ENCODE peak calls at places on chromosomes 2 and 18, in nine cellular contexts. One of them, this sample, is unnamed.

GRCh38 chr2:8239402-8240127 is 442.3 kb upstream of the ID2 start:
- DNase-seq in A549: no peak
- DNase-seq in HepG2: no peak
- DNase-seq in PC-9: no peak
- DNase-seq in GM12865: peak; percentile 16
- DNase-seq in kidney epithelial cell: no peak
- DNase-seq in cardiac fibroblast: no peak
- DNase-seq in IMR-90: peak; percentile 6
- DNase-seq in Peyer's patch: no peak
- DNase-seq in this sample: no peak

GRCh38 chr18:59155140-59155539 is 15.5 kb downstream of the SEC11C start:
- DNase-seq in A549: no peak
- DNase-seq in HepG2: no peak
- DNase-seq in kidney epithelial cell: peak; percentile 58
- DNase-seq in GM12865: no peak
- DNase-seq in PC-9: no peak
- DNase-seq in cardiac fibroblast: peak; percentile 45
- DNase-seq in IMR-90: peak; percentile 95
- DNase-seq in Peyer's patch: no peak
- DNase-seq in this sample: peak; percentile 98

GRCh38 chr2:235740821-235741220 is 247.0 kb downstream of the AGAP1 start:
- DNase-seq in HepG2: peak; percentile 33
- DNase-seq in PC-9: peak; percentile 62
- DNase-seq in IMR-90: no peak
- DNase-seq in A549: peak; percentile 13
- DNase-seq in GM12865: no peak
- DNase-seq in kidney epithelial cell: no peak
- DNase-seq in cardiac fibroblast: no peak
- DNase-seq in Peyer's patch: no peak
- DNase-seq in this sample: no peak

GRCh38 chr2:75494137-75494769 is 66.5 kb downstream of the EVA1A start:
- DNase-seq in IMR-90: peak; percentile 5
- DNase-seq in PC-9: no peak
- DNase-seq in GM12865: no peak
- DNase-seq in cardiac fibroblast: peak; percentile 26
- DNase-seq in kidney epithelial cell: no peak
- DNase-seq in A549: no peak
- DNase-seq in HepG2: no peak
- DNase-seq in Peyer's patch: no peak
- DNase-seq in this sample: no peak

GRCh38 chr2:3338360-3338759 is 39.3 kb downstream of the EIPR1 start:
- DNase-seq in kidney epithelial cell: no peak
- DNase-seq in HepG2: no peak
- DNase-seq in A549: no peak
- DNase-seq in GM12865: no peak
- DNase-seq in Peyer's patch: no peak
- DNase-seq in IMR-90: no peak
- DNase-seq in cardiac fibroblast: no peak
- DNase-seq in PC-9: no peak
- DNase-seq in this sample: no peak

GRCh38 chr2:237791977-237792727 is 6.4 kb upstream of the RBM44 start:
- DNase-seq in GM12865: no peak
- DNase-seq in Peyer's patch: no peak
- DNase-seq in kidney epithelial cell: no peak
- DNase-seq in A549: no peak
- DNase-seq in PC-9: no peak
- DNase-seq in IMR-90: peak; percentile 5
- DNase-seq in HepG2: peak; percentile 77
- DNase-seq in cardiac fibroblast: peak; percentile 26
- DNase-seq in this sample: peak; percentile 10

GRCh38 chr2:43018179-43019024 is 208.0 kb downstream of the ZFP36L2 start:
- DNase-seq in IMR-90: peak; percentile 84
- DNase-seq in GM12865: no peak
- DNase-seq in A549: no peak
- DNase-seq in PC-9: peak; percentile 41
- DNase-seq in cardiac fibroblast: peak; percentile 87
- DNase-seq in Peyer's patch: peak; percentile 85
- DNase-seq in HepG2: peak; percentile 90
- DNase-seq in kidney epithelial cell: no peak
- DNase-seq in this sample: peak; percentile 39

GRCh38 chr2:130337735-130338325 is 4.9 kb upstream of the IMP4 start:
- DNase-seq in cardiac fibroblast: peak; percentile 75
- DNase-seq in HepG2: no peak
- DNase-seq in kidney epithelial cell: peak; percentile 56
- DNase-seq in PC-9: no peak
- DNase-seq in A549: no peak
- DNase-seq in GM12865: no peak
- DNase-seq in IMR-90: peak; percentile 92
- DNase-seq in Peyer's patch: no peak
- DNase-seq in this sample: no peak

GRCh38 chr18:56283346-56283745 is 355.0 kb downstream of the TXNL1 start:
- DNase-seq in PC-9: no peak
- DNase-seq in IMR-90: peak; percentile 46
- DNase-seq in Peyer's patch: no peak
- DNase-seq in cardiac fibroblast: no peak
- DNase-seq in GM12865: no peak
- DNase-seq in HepG2: no peak
- DNase-seq in kidney epithelial cell: no peak
- DNase-seq in A549: no peak
- DNase-seq in this sample: no peak

GRCh38 chr2:234292205-234292954 is 204.5 kb downstream of the ARL4C start:
- DNase-seq in A549: no peak
- DNase-seq in GM12865: peak; percentile 93
- DNase-seq in Peyer's patch: peak; percentile 81
- DNase-seq in PC-9: no peak
- DNase-seq in HepG2: no peak
- DNase-seq in kidney epithelial cell: no peak
- DNase-seq in cardiac fibroblast: peak; percentile 82
- DNase-seq in IMR-90: no peak
- DNase-seq in this sample: no peak

GRCh38 chr2:215772634-215773563 is 240.5 kb downstream of the MREG start:
- DNase-seq in kidney epithelial cell: no peak
- DNase-seq in PC-9: no peak
- DNase-seq in Peyer's patch: no peak
- DNase-seq in HepG2: no peak
- DNase-seq in cardiac fibroblast: peak; percentile 59
- DNase-seq in IMR-90: no peak
- DNase-seq in A549: no peak
- DNase-seq in GM12865: no peak
- DNase-seq in this sample: no peak

GRCh38 chr2:950627-950992 is at the start of gene SNTG2:
- DNase-seq in cardiac fibroblast: no peak
- DNase-seq in PC-9: no peak
- DNase-seq in HepG2: no peak
- DNase-seq in GM12865: no peak
- DNase-seq in kidney epithelial cell: no peak
- DNase-seq in A549: no peak
- DNase-seq in IMR-90: no peak
- DNase-seq in Peyer's patch: peak; percentile 53
- DNase-seq in this sample: no peak

GRCh38 chr18:21484851-21485636 is 115.5 kb downstream of the ESCO1 start:
- DNase-seq in Peyer's patch: no peak
- DNase-seq in kidney epithelial cell: no peak
- DNase-seq in PC-9: no peak
- DNase-seq in cardiac fibroblast: peak; percentile 34
- DNase-seq in HepG2: no peak
- DNase-seq in A549: no peak
- DNase-seq in GM12865: no peak
- DNase-seq in IMR-90: peak; percentile 21
- DNase-seq in this sample: no peak

GRCh38 chr2:121096611-121097010 is 188.4 kb downstream of the TFCP2L1 start:
- DNase-seq in HepG2: no peak
- DNase-seq in IMR-90: no peak
- DNase-seq in GM12865: no peak
- DNase-seq in cardiac fibroblast: no peak
- DNase-seq in PC-9: no peak
- DNase-seq in kidney epithelial cell: no peak
- DNase-seq in Peyer's patch: no peak
- DNase-seq in A549: no peak
- DNase-seq in this sample: no peak

GRCh38 chr2:20148841-20149702 is 75.9 kb downstream of the SDC1 start:
- DNase-seq in HepG2: no peak
- DNase-seq in GM12865: peak; percentile 23
- DNase-seq in kidney epithelial cell: no peak
- DNase-seq in A549: no peak
- DNase-seq in IMR-90: peak; percentile 89
- DNase-seq in Peyer's patch: no peak
- DNase-seq in PC-9: no peak
- DNase-seq in cardiac fibroblast: peak; percentile 75
- DNase-seq in this sample: no peak

GRCh38 chr2:69911985-69912563 is 2.8 kb upstream of the MXD1 start:
- DNase-seq in IMR-90: peak; percentile 58
- DNase-seq in A549: no peak
- DNase-seq in PC-9: no peak
- DNase-seq in kidney epithelial cell: no peak
- DNase-seq in cardiac fibroblast: peak; percentile 70
- DNase-seq in GM12865: peak; percentile 69
- DNase-seq in HepG2: peak; percentile 66
- DNase-seq in Peyer's patch: no peak
- DNase-seq in this sample: no peak

GRCh38 chr2:38485734-38486133 is 108.7 kb upstream of the ATL2 start:
- DNase-seq in A549: no peak
- DNase-seq in PC-9: no peak
- DNase-seq in Peyer's patch: no peak
- DNase-seq in IMR-90: no peak
- DNase-seq in cardiac fibroblast: no peak
- DNase-seq in kidney epithelial cell: no peak
- DNase-seq in HepG2: no peak
- DNase-seq in GM12865: peak; percentile 79
- DNase-seq in this sample: no peak
- TF ChIP-seq CTCF in A549: no peak
- TF ChIP-seq CTCF in PC-9: no peak
- TF ChIP-seq CTCF in Peyer's patch: no peak
- TF ChIP-seq CTCF in IMR-90: no peak
- TF ChIP-seq CTCF in cardiac fibroblast: no peak
- TF ChIP-seq CTCF in kidney epithelial cell: no peak
- TF ChIP-seq CTCF in HepG2: no peak
- TF ChIP-seq CTCF in GM12865: peak; percentile 44
- TF ChIP-seq CTCF in this sample: no peak

DNA sequence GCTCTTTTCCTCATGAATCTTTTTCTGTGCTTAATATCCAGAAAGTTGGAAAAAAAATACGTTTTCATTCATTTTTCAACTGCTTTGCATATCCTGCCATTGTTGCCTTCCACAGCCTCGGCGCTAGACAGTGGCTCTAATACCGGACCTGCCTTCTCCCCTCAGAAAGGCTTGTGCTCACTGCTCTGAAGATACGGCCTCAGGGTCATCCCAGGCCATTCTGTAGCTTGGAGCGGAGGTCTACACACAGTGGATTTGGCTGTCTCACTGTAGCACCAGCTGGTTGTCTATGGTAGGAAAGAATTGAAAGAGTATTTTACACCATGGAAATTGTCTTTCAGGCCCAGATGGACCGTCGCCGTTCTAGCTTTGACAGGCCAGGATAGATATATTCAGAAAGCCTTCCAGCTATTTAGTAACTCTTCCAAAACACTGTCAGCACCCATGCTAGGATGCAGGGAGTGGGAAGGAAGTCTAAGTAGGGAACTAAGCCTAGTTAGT is 242.0 kb downstream of the TMEM182 start:
- DNase-seq in kidney epithelial cell: no peak
- DNase-seq in cardiac fibroblast: no peak
- DNase-seq in HepG2: no peak
- DNase-seq in Peyer's patch: no peak
- DNase-seq in PC-9: no peak
- DNase-seq in GM12865: no peak
- DNase-seq in IMR-90: no peak
- DNase-seq in A549: no peak
- DNase-seq in this sample: no peak
- H3K4me3 ChIP-seq in kidney epithelial cell: no peak overlapping the region
- H3K4me3 ChIP-seq in cardiac fibroblast: no peak overlapping the region
- H3K4me3 ChIP-seq in HepG2: no peak overlapping the region
- H3K4me3 ChIP-seq in Peyer's patch: no peak overlapping the region
- H3K4me3 ChIP-seq in PC-9: no peak overlapping the region
- H3K4me3 ChIP-seq in GM12865: no peak overlapping the region
- H3K4me3 ChIP-seq in IMR-90: no peak overlapping the region
- H3K4me3 ChIP-seq in A549: no peak overlapping the region
- H3K4me3 ChIP-seq in this sample: no peak overlapping the region

DNA sequence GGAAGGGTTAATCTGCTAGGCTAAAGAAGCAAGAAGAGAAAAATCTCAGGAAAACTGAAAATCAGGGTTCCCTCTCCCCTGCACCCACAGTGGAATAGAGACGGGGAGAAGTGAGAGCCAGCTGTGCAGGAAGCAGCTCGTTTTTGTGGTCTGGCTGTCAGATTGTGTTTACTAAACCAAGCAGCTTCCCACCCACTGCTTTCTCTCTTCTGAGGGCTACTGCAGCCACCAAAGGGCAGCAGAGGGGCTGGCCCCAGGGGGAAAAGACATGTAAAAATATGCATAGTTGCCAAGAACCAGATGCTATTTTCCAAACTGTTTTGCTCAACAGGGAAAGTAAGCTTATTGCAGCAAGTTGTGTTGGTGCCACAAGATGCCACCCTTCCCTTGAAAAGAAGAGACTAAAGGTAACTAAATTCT is 72.6 kb upstream of the THUMPD2 start:
- DNase-seq in IMR-90: peak; percentile 63
- DNase-seq in HepG2: no peak
- DNase-seq in Peyer's patch: no peak
- DNase-seq in kidney epithelial cell: no peak
- DNase-seq in cardiac fibroblast: peak; percentile 42
- DNase-seq in GM12865: peak; percentile 28
- DNase-seq in A549: no peak
- DNase-seq in PC-9: no peak
- DNase-seq in this sample: no peak
- TF ChIP-seq CTCF in IMR-90: no peak
- TF ChIP-seq CTCF in HepG2: no peak
- TF ChIP-seq CTCF in Peyer's patch: no peak
- TF ChIP-seq CTCF in kidney epithelial cell: no peak
- TF ChIP-seq CTCF in cardiac fibroblast: peak; percentile 16
- TF ChIP-seq CTCF in GM12865: no peak
- TF ChIP-seq CTCF in A549: no peak
- TF ChIP-seq CTCF in PC-9: no peak
- TF ChIP-seq CTCF in this sample: peak; percentile 23

GRCh38 chr18:58103339-58103930 is 59.4 kb downstream of the NEDD4L start:
- DNase-seq in cardiac fibroblast: peak; percentile 4
- DNase-seq in A549: no peak
- DNase-seq in Peyer's patch: no peak
- DNase-seq in PC-9: no peak
- DNase-seq in HepG2: no peak
- DNase-seq in GM12865: no peak
- DNase-seq in IMR-90: peak; percentile 31
- DNase-seq in kidney epithelial cell: no peak
- DNase-seq in this sample: no peak

GRCh38 chr18:58102875-58103274 is 58.8 kb downstream of the NEDD4L start:
- DNase-seq in HepG2: peak; percentile 66
- DNase-seq in kidney epithelial cell: no peak
- DNase-seq in Peyer's patch: no peak
- DNase-seq in PC-9: no peak
- DNase-seq in A549: no peak
- DNase-seq in cardiac fibroblast: no peak
- DNase-seq in IMR-90: no peak
- DNase-seq in GM12865: no peak
- DNase-seq in this sample: no peak

GRCh38 chr18:58101291-58101706 is 57.3 kb downstream of the NEDD4L start:
- DNase-seq in GM12865: no peak
- DNase-seq in Peyer's patch: no peak
- DNase-seq in kidney epithelial cell: no peak
- DNase-seq in HepG2: no peak
- DNase-seq in IMR-90: no peak
- DNase-seq in cardiac fibroblast: no peak
- DNase-seq in A549: no peak
- DNase-seq in PC-9: no peak
- DNase-seq in this sample: no peak

GRCh38 chr18:58100154-58100553 is 56.1 kb downstream of the NEDD4L start:
- DNase-seq in HepG2: no peak
- DNase-seq in A549: no peak
- DNase-seq in PC-9: no peak
- DNase-seq in GM12865: peak; percentile 48
- DNase-seq in kidney epithelial cell: no peak
- DNase-seq in IMR-90: no peak
- DNase-seq in cardiac fibroblast: no peak
- DNase-seq in Peyer's patch: no peak
- DNase-seq in this sample: no peak

GRCh38 chr18:58102020-58102419 is 58.0 kb downstream of the NEDD4L start:
- DNase-seq in IMR-90: no peak
- DNase-seq in Peyer's patch: no peak
- DNase-seq in A549: no peak
- DNase-seq in PC-9: no peak
- DNase-seq in cardiac fibroblast: no peak
- DNase-seq in GM12865: no peak
- DNase-seq in HepG2: no peak
- DNase-seq in kidney epithelial cell: no peak
- DNase-seq in this sample: no peak
- H3K4me3 ChIP-seq in IMR-90: no peak overlapping the region
- H3K4me3 ChIP-seq in Peyer's patch: no peak overlapping the region
- H3K4me3 ChIP-seq in A549: no peak overlapping the region
- H3K4me3 ChIP-seq in PC-9: no peak overlapping the region
- H3K4me3 ChIP-seq in cardiac fibroblast: no peak overlapping the region
- H3K4me3 ChIP-seq in GM12865: no peak overlapping the region
- H3K4me3 ChIP-seq in HepG2: no peak overlapping the region
- H3K4me3 ChIP-seq in kidney epithelial cell: no peak overlapping the region
- H3K4me3 ChIP-seq in this sample: no peak overlapping the region